ENCODE peak calls at places on chromosomes 1 and 21, in four cellular contexts. X is GM23248; J is GM12892; A is stimulated activated CD8-positive, alpha-beta memory T cell treated with anti-CD3 and anti-CD28 coated beads, Interleukin-4, amount 100 ng/mL, for 1 hour. N is an unnamed sample.

GRCh38 chr1:150182233-150182632 is 32.5 kb downstream of the PLEKHO1 start:
- DNase-seq in X (no peak), J (no peak), A (no peak), N (no peak)

GRCh38 chr1:114093624-114094302 is 59.9 kb downstream of the SYT6 start:
- DNase-seq in X (peak), J (no peak), A (no peak), N (no peak)

GRCh38 chr1:28510350-28511223 is 4.7 kb downstream of the RCC1 start:
- DNase-seq in X (peak), J (no peak), A (no peak), N (no peak)

GRCh38 chr1:25619101-25619890 is 2.7 kb downstream of the MAN1C1 start:
- DNase-seq in X (peak), J (no peak), A (no peak), N (no peak)

GRCh38 chr1:87852410-87853202 is 523.9 kb downstream of the LMO4 start:
- DNase-seq in X (no peak), J (no peak), A (no peak), N (no peak)

GRCh38 chr1:200184196-200184595 is 156.7 kb downstream of the NR5A2 start:
- DNase-seq in X (peak), J (no peak), A (no peak), N (no peak)

GRCh38 chr1:169933999-169934725 is 40.5 kb upstream of the SCYL3 start:
- DNase-seq in X (no peak), J (no peak), A (no peak), N (no peak)

GRCh38 chr1:181386951-181387350 is 96.4 kb upstream of the CACNA1E start:
- DNase-seq in X (no peak), J (no peak), A (no peak), N (no peak)

GRCh38 chr1:209673631-209674417 is 1.4 kb upstream of the G0S2 start:
- DNase-seq in X (no peak), J (no peak), A (no peak), N (no peak)

GRCh38 chr1:3468236-3469103 is 14.0 kb downstream of the ARHGEF16 start:
- DNase-seq in X (no peak), J (no peak), A (no peak), N (no peak)

GRCh38 chr1:214402583-214403216 is 121.7 kb downstream of the SMYD2 start:
- DNase-seq in X (peak), J (no peak), A (no peak), N (no peak)

GRCh38 chr21:44533121-44533890 is 6.7 kb downstream of the KRTAP10-1 start:
- DNase-seq in X (no peak), J (no peak), A (no peak), N (no peak)

GRCh38 chr1:62358974-62359373 is 39.7 kb upstream of the KANK4 start:
- DNase-seq in X (no peak), J (no peak), A (no peak), N (no peak)

GRCh38 chr1:178940022-178940765 is 69.3 kb upstream of the ANGPTL1 start:
- DNase-seq in X (peak), J (no peak), A (no peak), N (no peak)

GRCh38 chr1:215416497-215416896 is 150.6 kb upstream of the KCTD3 start:
- DNase-seq in X (no peak), J (no peak), A (no peak), N (no peak)

GRCh38 chr1:150550222-150551048 is 1.2 kb downstream of the ADAMTSL4 start:
- DNase-seq in X (peak), J (no peak), A (no peak), N (no peak)

GRCh38 chr1:246095441-246095840 is 411.6 kb downstream of the SMYD3 start:
- DNase-seq in X (no peak), J (no peak), A (no peak), N (no peak)

GRCh38 chr1:57254006-57254405 is 169.9 kb downstream of the DAB1 start:
- DNase-seq in X (peak), J (no peak), A (no peak), N (no peak)